ENCODE peak calls at places on chromosomes 1 and 21, in five cellular contexts. I is HTR-8/SVneo; F is RKO; Y is Kasumi-1; D is activated CD8-positive, alpha-beta memory T cell treated with anti-CD3 and anti-CD28 coated beads for 1 hour. N is an unnamed sample.

GRCh38 chr1:218664385-218665170 is 319.4 kb downstream of the TGFB2 start:
- DNase-seq in I (no peak), F (no peak), Y (no peak), D (no peak), N (no peak)

GRCh38 chr1:21625390-21626190 is 43.6 kb downstream of the RAP1GAP start:
- DNase-seq in I (no peak), F (no peak), Y (no peak), D (no peak), N (no peak)

GRCh38 chr1:104172243-104172681 is 422.6 kb downstream of the AMY1C start:
- DNase-seq in I (no peak), F (no peak), Y (no peak), D (no peak), N (no peak)

GRCh38 chr1:11802616-11802972 is 3.2 kb downstream of the MTHFR start:
- DNase-seq in I (no peak), F (no peak), Y (no peak), D (no peak), N (no peak)

GRCh38 chr1:208431721-208432120 is 187.5 kb upstream of the PLXNA2 start:
- DNase-seq in I (no peak), F (peak; percentile 47), Y (no peak), D (no peak), N (no peak)

GRCh38 chr1:25743164-25744139 is 56.5 kb upstream of the SELENON start:
- DNase-seq in I (no peak), F (no peak), Y (no peak), D (no peak), N (no peak)

GRCh38 chr21:31786164-31786920 is 54.4 kb upstream of the SCAF4 start:
- DNase-seq in I (no peak), F (no peak), Y (no peak), D (no peak), N (peak; percentile 21)

GRCh38 chr21:42845296-42845965 is 33.9 kb downstream of the WDR4 start:
- DNase-seq in I (no peak), F (no peak), Y (no peak), D (no peak), N (no peak)

GRCh38 chr21:26405071-26405470 is 168.0 kb downstream of the CYYR1 start:
- DNase-seq in I (peak; percentile 22), F (no peak), Y (no peak), D (no peak), N (no peak)

GRCh38 chr1:191757003-191757402 is 401.3 kb upstream of the RGS18 start:
- DNase-seq in I (no peak), F (no peak), Y (no peak), D (no peak), N (no peak)

GRCh38 chr1:22238356-22239224 is 95.7 kb upstream of the WNT4 start:
- DNase-seq in I (no peak), F (no peak), Y (no peak), D (no peak), N (no peak)

GRCh38 chr1:56798053-56798471 is 21.1 kb downstream of the FYB2 start:
- DNase-seq in I (no peak), F (peak; percentile 3), Y (no peak), D (no peak), N (no peak)

GRCh38 chr1:15742339-15742801 is at the start of gene TMEM82:
- DNase-seq in I (no peak), F (no peak), Y (no peak), D (no peak), N (no peak)

GRCh38 chr1:209364716-209365115 is 218.8 kb upstream of the CAMK1G start:
- DNase-seq in I (peak; percentile 37), F (no peak), Y (no peak), D (no peak), N (no peak)

GRCh38 chr1:236850077-236850476 is 55.0 kb downstream of the MTR start:
- DNase-seq in I (no peak), F (no peak), Y (no peak), D (no peak), N (no peak)

GRCh38 chr1:84387480-84388163 is 10.7 kb upstream of the DNASE2B start:
- DNase-seq in I (no peak), F (peak; percentile 2), Y (peak; percentile 71), D (no peak), N (peak; percentile 58)